ENCODE peak calls at places on chromosomes 16 and 17, in seven cellular contexts. Q is HEK293T, I is nucleus accumbens, J is GM19239, Z is ovary, O is G401, V is heart left ventricle. L is an unnamed sample.

GRCh38 chr17:64443086-64443760 is 5.7 kb upstream of the MILR1 start:
- DNase-seq in Q (no peak), I (no peak), J (no peak), Z (no peak), O (no peak), V (no peak), L (no peak)

GRCh38 chr17:28497931-28498330 is 8.2 kb upstream of the FOXN1 start:
- DNase-seq in Q (no peak), I (no peak), J (no peak), Z (no peak), O (no peak), V (no peak), L (peak)

GRCh38 chr16:53130193-53131049 is 75.6 kb downstream of the CHD9 start:
- DNase-seq in Q (peak), I (peak), J (peak), Z (peak), O (peak), V (peak), L (peak)

GRCh38 chr16:56382901-56383355 is 42.4 kb downstream of the AMFR start:
- DNase-seq in Q (no peak), I (no peak), J (no peak), Z (no peak), O (no peak), V (no peak), L (no peak)

GRCh38 chr16:86085161-86085611 is 186.2 kb downstream of the IRF8 start:
- DNase-seq in Q (no peak), I (no peak), J (no peak), Z (no peak), O (no peak), V (no peak), L (no peak)

GRCh38 chr17:45814622-45815606 is 29.8 kb upstream of the SPPL2C start:
- DNase-seq in Q (no peak), I (peak), J (no peak), Z (no peak), O (peak), V (no peak), L (no peak)

GRCh38 chr17:8041249-8041928 is 2.5 kb downstream of the ALOX15B start:
- DNase-seq in Q (peak), I (no peak), J (peak), Z (no peak), O (peak), V (no peak), L (no peak)

GRCh38 chr17:44345497-44346026 is 460 bp downstream of the GRN start:
- DNase-seq in Q (peak), I (peak), J (no peak), Z (peak), O (peak), V (no peak), L (no peak)

GRCh38 chr16:69851491-69852240 is 89.5 kb downstream of the WWP2 start:
- DNase-seq in Q (no peak), I (no peak), J (no peak), Z (no peak), O (no peak), V (no peak), L (no peak)

GRCh38 chr16:27920391-27920891 is 143.1 kb downstream of the GSG1L start:
- DNase-seq in Q (peak), I (no peak), J (no peak), Z (no peak), O (peak), V (no peak), L (peak)

GRCh38 chr17:82679586-82680465 is 18.7 kb downstream of the RAB40B start:
- DNase-seq in Q (no peak), I (no peak), J (no peak), Z (no peak), O (no peak), V (peak), L (no peak)

GRCh38 chr17:37828313-37829124 is 83.7 kb upstream of the HNF1B start:
- DNase-seq in Q (no peak), I (no peak), J (no peak), Z (no peak), O (no peak), V (no peak), L (no peak)

GRCh38 chr16:81626181-81626674 is 152.9 kb upstream of the PLCG2 start:
- DNase-seq in Q (no peak), I (no peak), J (no peak), Z (no peak), O (no peak), V (no peak), L (no peak)

GRCh38 chr17:75664099-75664549 is 2.8 kb downstream of the RECQL5 start:
- DNase-seq in Q (no peak), I (no peak), J (no peak), Z (no peak), O (no peak), V (no peak), L (no peak)

GRCh38 chr17:73642659-73643011 is 1.6 kb downstream of the SDK2 start:
- DNase-seq in Q (no peak), I (no peak), J (no peak), Z (no peak), O (no peak), V (no peak), L (no peak)

GRCh38 chr16:57392694-57393093 is 11.9 kb upstream of the CCL17 start:
- DNase-seq in Q (no peak), I (no peak), J (no peak), Z (no peak), O (no peak), V (no peak), L (no peak)

GRCh38 chr16:61323456-61323855 is 712.8 kb downstream of the CDH8 start:
- DNase-seq in Q (no peak), I (no peak), J (no peak), Z (no peak), O (no peak), V (no peak), L (no peak)

GRCh38 chr16:88619859-88620655 is 18.3 kb upstream of the IL17C start:
- DNase-seq in Q (no peak), I (no peak), J (no peak), Z (no peak), O (no peak), V (no peak), L (no peak)

GRCh38 chr17:7897773-7898172 is 9.2 kb downstream of the CHD3 start:
- DNase-seq in Q (peak), I (no peak), J (no peak), Z (no peak), O (peak), V (no peak), L (no peak)

GRCh38 chr17:43406676-43407645 is 8.2 kb downstream of the ARL4D start:
- DNase-seq in Q (no peak), I (no peak), J (no peak), Z (no peak), O (peak), V (no peak), L (no peak)

GRCh38 chr17:68782829-68783228 is 172.4 kb downstream of the ABCA8 start:
- DNase-seq in Q (no peak), I (no peak), J (no peak), Z (no peak), O (no peak), V (no peak), L (no peak)

GRCh38 chr17:39400547-39401411 is 647 bp downstream of the FBXL20 start:
- DNase-seq in Q (no peak), I (peak), J (no peak), Z (no peak), O (peak), V (peak), L (no peak)

GRCh38 chr17:80477647-80478478 is 1.5 kb upstream of the NPTX1 start:
- DNase-seq in Q (peak), I (no peak), J (no peak), Z (peak), O (peak), V (no peak), L (peak)

GRCh38 chr17:57512258-57512657 is 232.8 kb downstream of the CCDC182 start:
- DNase-seq in Q (no peak), I (no peak), J (no peak), Z (no peak), O (no peak), V (no peak), L (no peak)